ENCODE peak calls at places on chromosome 10, in four cellular contexts. U is lower leg skin, Q is adrenal gland, H is H54. K is an unnamed sample.

GRCh38 chr10:124063736-124064135 is 29.7 kb downstream of the CHST15 start:
- DNase-seq in U (no peak), Q (peak; percentile 46), H (peak; percentile 16), K (no peak)

GRCh38 chr10:28678687-28679457 is 1.6 kb downstream of the BAMBI start:
- DNase-seq in U (peak; percentile 28), Q (no peak), H (no peak), K (no peak)

GRCh38 chr10:114714281-114714741 is 56.2 kb upstream of the ABLIM1 start:
- DNase-seq in U (no peak), Q (no peak), H (peak; percentile 23), K (peak; percentile 10)

GRCh38 chr10:6022693-6023092 is 39.5 kb downstream of the IL2RA start:
- DNase-seq in U (no peak), Q (no peak), H (no peak), K (no peak)

GRCh38 chr10:108913300-108913699 is 1010.0 kb downstream of the XPNPEP1 start:
- DNase-seq in U (no peak), Q (no peak), H (no peak), K (peak; percentile 59)

GRCh38 chr10:63668081-63668480 is 146.9 kb downstream of the REEP3 start:
- DNase-seq in U (no peak), Q (no peak), H (no peak), K (no peak)

GRCh38 chr10:127855584-127855881 is 37.2 kb downstream of the CLRN3 start:
- DNase-seq in U (peak; percentile 72), Q (no peak), H (no peak), K (no peak)

GRCh38 chr10:12499587-12499986 is 150.2 kb downstream of the CAMK1D start:
- DNase-seq in U (peak; percentile 74), Q (peak; percentile 58), H (no peak), K (no peak)

GRCh38 chr10:128035557-128035973 is 90.7 kb downstream of the MKI67 start:
- DNase-seq in U (peak; percentile 90), Q (peak; percentile 55), H (peak; percentile 35), K (peak; percentile 51)

GRCh38 chr10:6201511-6201975 is 1.2 kb upstream of the PFKFB3 start:
- DNase-seq in U (peak; percentile 94), Q (peak; percentile 81), H (peak; percentile 54), K (peak; percentile 58)

GRCh38 chr10:100516847-100517246 is 2.8 kb downstream of the SEC31B start:
- DNase-seq in U (peak; percentile 39), Q (no peak), H (no peak), K (no peak)

GRCh38 chr10:110426294-110427153 is 71.2 kb upstream of the DUSP5 start:
- DNase-seq in U (no peak), Q (peak; percentile 14), H (no peak), K (no peak)

GRCh38 chr10:126199221-126199998 is 188.9 kb downstream of the ADAM12 start:
- DNase-seq in U (no peak), Q (peak; percentile 92), H (peak; percentile 47), K (no peak)

GRCh38 chr10:122298206-122298597 is 27.1 kb downstream of the BTBD16 start:
- DNase-seq in U (no peak), Q (no peak), H (no peak), K (no peak)

GRCh38 chr10:44233561-44234470 is 151.1 kb downstream of the CXCL12 start:
- DNase-seq in U (no peak), Q (no peak), H (no peak), K (no peak)

GRCh38 chr10:8967004-8967530 is 912.6 kb downstream of the GATA3 start:
- DNase-seq in U (no peak), Q (no peak), H (no peak), K (no peak)

GRCh38 chr10:126252884-126253612 is 135.2 kb downstream of the ADAM12 start:
- DNase-seq in U (no peak), Q (peak; percentile 61), H (peak; percentile 35), K (no peak)

GRCh38 chr10:76242956-76243355 is 811.5 kb downstream of the LRMDA start:
- DNase-seq in U (no peak), Q (no peak), H (no peak), K (peak; percentile 28)

GRCh38 chr10:44024351-44025116 is 360.4 kb downstream of the CXCL12 start:
- DNase-seq in U (peak; percentile 63), Q (no peak), H (no peak), K (no peak)

GRCh38 chr10:51510231-51510630 is 189.2 kb downstream of the CSTF2T start:
- DNase-seq in U (no peak), Q (no peak), H (no peak), K (no peak)

GRCh38 chr10:86830043-86830591 is 73.7 kb downstream of the BMPR1A start:
- DNase-seq in U (no peak), Q (no peak), H (no peak), K (no peak)

GRCh38 chr10:126420571-126421275 is 32.4 kb upstream of the ADAM12 start:
- DNase-seq in U (no peak), Q (no peak), H (no peak), K (no peak)

GRCh38 chr10:110813743-110814472 is 57.8 kb upstream of the PDCD4 start:
- DNase-seq in U (no peak), Q (no peak), H (no peak), K (no peak)

GRCh38 chr10:122419890-122420623 is 34.4 kb upstream of the ARMS2 start:
- DNase-seq in U (no peak), Q (peak; percentile 33), H (no peak), K (no peak)

GRCh38 chr10:114319406-114320248 is 80.6 kb downstream of the VWA2 start:
- DNase-seq in U (no peak), Q (no peak), H (no peak), K (no peak)

GRCh38 chr10:80608706-80609105 is 71.0 kb downstream of the SH2D4B start:
- DNase-seq in U (peak; percentile 12), Q (no peak), H (no peak), K (no peak)

GRCh38 chr10:96390460-96390864 is 31.7 kb upstream of the OPALIN start:
- DNase-seq in U (no peak), Q (peak; percentile 78), H (no peak), K (peak; percentile 94)

GRCh38 chr10:93072225-93072712 is 1.4 kb upstream of the CYP26A1 start:
- DNase-seq in U (peak; percentile 78), Q (no peak), H (no peak), K (peak; percentile 27)

GRCh38 chr10:93277360-93277759 is 203.7 kb downstream of the CYP26A1 start:
- DNase-seq in U (no peak), Q (no peak), H (no peak), K (peak; percentile 80)

DNA sequence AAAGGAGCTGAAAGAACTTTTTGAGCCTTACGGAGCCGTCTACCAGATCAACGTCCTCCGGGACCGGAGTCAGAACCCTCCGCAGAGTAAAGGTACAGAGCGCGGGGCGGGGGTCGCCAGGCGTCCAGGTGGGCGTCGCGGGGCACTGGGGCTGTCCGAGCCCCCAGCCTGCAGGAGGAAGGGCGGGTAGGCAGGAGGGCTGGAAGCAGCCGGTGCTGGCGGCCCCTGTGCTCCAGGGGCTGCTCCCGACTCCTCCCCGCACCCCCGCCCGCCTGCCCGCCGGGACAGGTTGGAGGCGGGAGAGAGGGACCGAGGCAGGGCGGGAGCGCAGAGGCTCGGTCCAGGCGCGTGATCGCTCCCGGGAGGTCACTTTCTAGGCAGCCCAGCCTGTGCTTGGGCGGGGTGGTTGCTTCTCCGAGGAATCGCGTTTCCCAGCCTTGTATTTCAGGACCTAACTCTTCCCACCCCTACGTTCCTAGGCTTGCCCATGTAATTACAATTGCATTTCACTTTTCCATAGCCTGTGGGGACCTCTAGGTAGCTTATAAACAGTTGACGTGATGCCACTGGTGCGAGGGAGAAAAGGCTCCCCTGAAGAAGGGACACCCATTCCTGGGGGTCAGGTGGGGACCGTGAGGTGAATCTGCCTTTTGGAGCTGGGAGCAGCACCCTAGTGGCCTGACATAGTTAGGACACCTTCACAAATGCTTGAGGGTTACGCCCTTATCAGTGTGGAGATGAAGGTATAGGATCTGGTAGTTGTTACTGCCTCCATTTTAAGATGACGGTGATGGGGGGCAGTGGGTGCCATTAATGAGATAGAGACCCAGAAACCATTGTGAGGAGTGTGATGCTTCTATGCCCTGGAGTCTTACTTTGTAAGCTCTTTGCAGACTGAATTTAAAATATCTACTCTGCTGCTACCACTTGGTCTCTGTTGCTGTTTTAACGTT is 148.2 kb downstream of the CELF2 start:
- DNase-seq in U (peak; percentile 94), Q (no peak), H (peak; percentile 15), K (peak; percentile 70)
- TF ChIP-seq POLR2A in U (no peak), Q (no peak), H (no peak), K (no peak)

GRCh38 chr10:923844-924523 is 7.5 kb downstream of the LARP4B start:
- DNase-seq in U (peak; percentile 42), Q (no peak), H (no peak), K (no peak)

GRCh38 chr10:919481-919880 is 12.0 kb downstream of the LARP4B start:
- DNase-seq in U (no peak), Q (no peak), H (no peak), K (no peak)

GRCh38 chr10:920450-920849 is 11.1 kb downstream of the LARP4B start:
- DNase-seq in U (no peak), Q (no peak), H (no peak), K (no peak)

GRCh38 chr10:924524-924859 is 7.0 kb downstream of the LARP4B start:
- DNase-seq in U (peak; percentile 29), Q (no peak), H (no peak), K (no peak)

DNA sequence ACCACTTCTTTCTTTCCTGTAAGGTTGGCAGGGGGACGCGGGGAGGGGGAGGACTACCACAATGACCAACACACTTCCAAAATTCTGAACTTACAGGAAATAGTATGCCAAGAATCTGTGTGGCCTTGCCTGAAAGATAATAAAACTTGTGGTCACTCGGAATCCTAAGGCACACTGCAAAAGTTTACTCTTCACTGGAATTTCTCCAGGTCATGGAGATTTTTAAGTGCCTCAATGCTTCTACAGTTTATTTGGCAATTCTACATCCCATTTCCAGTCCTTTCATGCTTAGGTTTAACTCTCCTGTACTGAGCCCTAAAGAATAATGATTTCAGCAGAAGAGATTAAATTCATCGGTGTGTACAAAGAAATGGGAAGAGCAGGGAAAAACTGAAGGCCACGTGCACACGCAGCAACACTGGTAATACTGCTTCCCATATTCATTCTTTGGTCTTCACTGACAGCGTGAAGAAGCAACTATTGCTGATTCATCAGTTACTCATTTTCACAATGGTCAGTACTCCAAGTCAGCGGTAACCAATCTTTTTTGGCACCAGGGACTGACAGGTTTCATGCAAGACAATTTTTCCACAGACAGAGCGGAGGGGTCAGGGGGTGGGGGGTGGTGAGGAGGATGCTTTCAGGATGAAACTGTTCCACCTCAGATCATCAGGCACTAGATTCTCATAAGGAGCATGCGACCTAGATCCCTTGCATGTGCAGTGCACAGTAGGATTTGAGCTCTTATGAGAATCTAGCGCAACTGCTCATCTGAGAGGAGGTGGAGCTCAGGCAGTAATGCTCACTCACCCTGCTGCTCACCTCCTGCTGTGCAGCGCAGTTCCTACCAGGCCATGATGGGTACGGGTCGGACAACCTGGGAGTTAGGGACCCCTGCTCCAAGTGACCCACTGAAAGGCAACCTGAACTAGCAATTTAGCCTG is 9.8 kb downstream of the LARP4B start:
- DNase-seq in U (no peak), Q (peak; percentile 53), H (peak; percentile 56), K (no peak)
- TF ChIP-seq POLR2A in U (no peak), Q (no peak), H (no peak), K (no peak)

GRCh38 chr10:102502029-102502336 is 529 bp downstream of the ACTR1A start:
- DNase-seq in U (peak; percentile 100), Q (peak; percentile 100), H (peak; percentile 91), K (peak; percentile 99)
- TF ChIP-seq POLR2A in U (no peak), Q (peak; percentile 87), H (peak; percentile 2), K (no peak)

GRCh38 chr10:73796766-73797165 is 11.4 kb downstream of the ZSWIM8 start:
- DNase-seq in U (no peak), Q (no peak), H (no peak), K (no peak)

GRCh38 chr10:73799899-73800559 is 11.4 kb downstream of the NDST2 start:
- DNase-seq in U (no peak), Q (no peak), H (no peak), K (no peak)

GRCh38 chr10:73797324-73798025 is 12.1 kb downstream of the ZSWIM8 start:
- DNase-seq in U (no peak), Q (no peak), H (no peak), K (no peak)

GRCh38 chr10:73798927-73799563 is 12.4 kb downstream of the NDST2 start:
- DNase-seq in U (no peak), Q (no peak), H (no peak), K (no peak)

GRCh38 chr10:73798087-73798486 is 12.7 kb downstream of the ZSWIM8 start:
- DNase-seq in U (no peak), Q (no peak), H (no peak), K (no peak)
- TF ChIP-seq POLR2A in U (no peak), Q (no peak), H (no peak), K (no peak)